ENCODE peak calls at places on chromosome 13, in seven cellular contexts. L is neuronal stem cell, H is H9, R is mesenchymal stem cell, A is IMR-90, N is H1, F is trophoblast cell. V is an unnamed sample.
A peak's percentile ranks its signal among the peaks of the same experiment; 100 is the strongest.

GRCh38 chr13:106433066-106433465 is 102.4 kb downstream of the EFNB2 start:
- DNase-seq in L (no peak), F (peak; percentile 80), R (no peak), N (no peak), A (no peak), H (no peak), V (no peak)

GRCh38 chr13:76067850-76068249 is 431.7 kb downstream of the LMO7 start:
- DNase-seq in H (no peak), F (no peak), L (no peak), A (no peak), N (no peak), R (no peak), V (no peak)

GRCh38 chr13:89029062-89029461 is 1357.9 kb downstream of the SLITRK5 start:
- DNase-seq in F (no peak), N (no peak), A (no peak), L (no peak), R (no peak), H (no peak), V (no peak)

GRCh38 chr13:45807520-45808099 is 43.9 kb downstream of the SIAH3 start:
- DNase-seq in N (no peak), F (peak; percentile 77), H (peak; percentile 55), A (peak; percentile 17), L (peak; percentile 37), R (peak; percentile 62), V (peak; percentile 93)

GRCh38 chr13:98672947-98673545 is 79.4 kb downstream of the SLC15A1 start:
- DNase-seq in R (peak; percentile 71), L (peak; percentile 61), N (peak; percentile 76), F (peak; percentile 92), H (peak; percentile 80), A (peak; percentile 75), V (peak; percentile 74)

GRCh38 chr13:76331948-76332712 is 554.1 kb downstream of the KCTD12 start:
- DNase-seq in A (peak; percentile 56), R (peak; percentile 44), F (peak; percentile 22), L (no peak), N (no peak), H (no peak), V (no peak)

GRCh38 chr13:74758188-74758587 is 624.0 kb upstream of the KLF12 start:
- DNase-seq in L (peak; percentile 48), R (no peak), A (no peak), F (no peak), H (peak; percentile 42), N (no peak), V (peak; percentile 77)

GRCh38 chr13:39095500-39095899 is 57.2 kb downstream of the NHLRC3 start:
- DNase-seq in L (no peak), F (no peak), A (no peak), H (no peak), R (no peak), N (no peak), V (no peak)

GRCh38 chr13:79709526-79709925 is 228.6 kb downstream of the NDFIP2 start:
- DNase-seq in R (no peak), F (no peak), N (no peak), L (no peak), A (peak; percentile 13), H (no peak), V (no peak)

GRCh38 chr13:51342706-51343105 is 3.2 kb downstream of the SERPINE3 start:
- DNase-seq in R (peak; percentile 26), N (no peak), L (no peak), A (peak; percentile 78), H (no peak), F (peak; percentile 26), V (no peak)

GRCh38 chr13:57633950-57634828 is 2.6 kb downstream of the PCDH17 start:
- DNase-seq in A (no peak), L (no peak), N (peak; percentile 65), R (no peak), F (no peak), H (peak; percentile 67), V (peak; percentile 59)

GRCh38 chr13:74093691-74094090 is 40.5 kb downstream of the KLF12 start:
- DNase-seq in L (no peak), N (no peak), H (no peak), F (no peak), A (peak; percentile 30), R (no peak), V (no peak)

GRCh38 chr13:61286148-61286745 is 129.4 kb downstream of the PCDH20 start:
- DNase-seq in H (peak; percentile 53), A (no peak), L (peak; percentile 2), N (peak; percentile 51), F (no peak), R (no peak), V (peak; percentile 74)

GRCh38 chr13:38868399-38868798 is 122.2 kb downstream of the STOML3 start:
- DNase-seq in F (peak; percentile 66), H (no peak), R (no peak), A (no peak), N (no peak), L (no peak), V (no peak)

GRCh38 chr13:62687727-62688126 is 1272.1 kb upstream of the PCDH20 start:
- DNase-seq in H (peak; percentile 42), N (no peak), R (no peak), F (no peak), L (no peak), A (no peak), V (peak; percentile 25)

GRCh38 chr13:113976711-113977684 is 3.1 kb upstream of the C13orf46 start:
- DNase-seq in N (no peak), R (no peak), A (peak; percentile 68), H (no peak), L (no peak), F (peak; percentile 14), V (peak; percentile 69)

GRCh38 chr13:37109080-37109678 is 3.7 kb upstream of the CSNK1A1L start:
- DNase-seq in A (peak; percentile 62), N (no peak), R (peak; percentile 58), L (peak; percentile 18), H (no peak), F (peak; percentile 65), V (peak; percentile 38)

GRCh38 chr13:98207411-98207810 is 30.3 kb upstream of the RNF113B start:
- DNase-seq in H (no peak), F (no peak), N (no peak), L (no peak), R (peak; percentile 71), A (peak; percentile 55), V (no peak)

GRCh38 chr13:96967248-96967745 is 27.0 kb downstream of the OXGR1 start:
- DNase-seq in A (no peak), R (no peak), N (no peak), H (peak; percentile 32), F (peak; percentile 63), L (no peak), V (peak; percentile 40)

GRCh38 chr13:56134524-56134923 is 1006.2 kb upstream of the PRR20A start:
- DNase-seq in L (no peak), N (no peak), R (no peak), F (no peak), A (no peak), H (no peak), V (no peak)

GRCh38 chr13:79870123-79870522 is 389.2 kb downstream of the NDFIP2 start:
- DNase-seq in N (no peak), H (no peak), L (no peak), R (peak; percentile 27), F (no peak), A (peak; percentile 28), V (peak; percentile 73)

GRCh38 chr13:46158222-46158621 is 23.8 kb downstream of the LCP1 start:
- DNase-seq in H (no peak), A (no peak), F (no peak), R (no peak), L (no peak), N (no peak), V (no peak)

GRCh38 chr13:109704771-109705628 is 81.4 kb downstream of the IRS2 start:
- DNase-seq in N (no peak), F (peak; percentile 59), A (no peak), L (no peak), H (no peak), R (no peak), V (no peak)

GRCh38 chr13:89577301-89577700 is 1770.2 kb upstream of the MIR17HG start:
- DNase-seq in F (no peak), N (no peak), H (no peak), A (no peak), L (no peak), R (no peak), V (peak; percentile 3)

DNA sequence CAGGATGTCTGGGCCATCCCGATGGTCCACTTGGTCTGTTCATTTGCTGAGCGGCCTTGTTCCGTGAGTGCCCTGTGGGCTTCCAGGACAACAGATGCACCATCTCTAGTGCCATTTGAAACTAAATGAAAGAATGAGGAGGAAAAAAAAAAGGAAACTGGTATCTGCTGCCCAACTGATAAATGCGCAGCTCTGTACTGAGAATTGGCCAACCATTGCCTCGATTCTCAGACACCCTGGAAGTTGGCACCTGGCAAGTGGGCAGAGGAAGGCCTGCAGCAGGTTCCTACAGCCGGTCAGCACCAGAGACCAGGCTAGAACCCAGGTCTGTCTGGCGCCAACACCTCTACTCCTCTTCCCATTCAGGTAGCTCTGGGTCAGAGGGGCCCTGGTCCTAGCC is 18.9 kb downstream of the SLC7A1 start:
- DNase-seq in A (no peak), H (no peak), R (no peak), L (no peak), F (no peak), N (no peak), V (no peak)
- H3K4me1 ChIP-seq in A (peaks cover 7% of the 10 kb centered on the region), H (peaks cover 9% of the 10 kb centered on the region), R (peaks cover 34% of the 10 kb centered on the region), L (peaks cover 7% of the 10 kb centered on the region), F (peaks cover 7% of the 10 kb centered on the region), N (peaks cover 13% of the 10 kb centered on the region), V (peaks cover 19% of the 10 kb centered on the region)

GRCh38 chr13:71703145-71703544 is 163.9 kb downstream of the DACH1 start:
- DNase-seq in L (no peak), R (no peak), A (no peak), F (no peak), H (no peak), N (no peak), V (no peak)
- H4K8ac ChIP-seq in L (no peak overlapping the region), R (no peak overlapping the region), A (no peak overlapping the region), F (no peak overlapping the region), H (no peak overlapping the region), N (no peak overlapping the region), V (no peak overlapping the region)

GRCh38 chr13:77532983-77533382 is 2.5 kb upstream of the SCEL start:
- DNase-seq in H (no peak), R (no peak), L (no peak), F (peak; percentile 50), N (no peak), A (no peak), V (no peak)
- H3K4me1 ChIP-seq in H (no peaks in the 10 kb centered on the region), R (no peaks in the 10 kb centered on the region), L (peaks cover 1% of the 10 kb centered on the region), F (no peaks in the 10 kb centered on the region), N (no peaks in the 10 kb centered on the region), A (no peaks in the 10 kb centered on the region), V (peaks cover 7% of the 10 kb centered on the region)

DNA sequence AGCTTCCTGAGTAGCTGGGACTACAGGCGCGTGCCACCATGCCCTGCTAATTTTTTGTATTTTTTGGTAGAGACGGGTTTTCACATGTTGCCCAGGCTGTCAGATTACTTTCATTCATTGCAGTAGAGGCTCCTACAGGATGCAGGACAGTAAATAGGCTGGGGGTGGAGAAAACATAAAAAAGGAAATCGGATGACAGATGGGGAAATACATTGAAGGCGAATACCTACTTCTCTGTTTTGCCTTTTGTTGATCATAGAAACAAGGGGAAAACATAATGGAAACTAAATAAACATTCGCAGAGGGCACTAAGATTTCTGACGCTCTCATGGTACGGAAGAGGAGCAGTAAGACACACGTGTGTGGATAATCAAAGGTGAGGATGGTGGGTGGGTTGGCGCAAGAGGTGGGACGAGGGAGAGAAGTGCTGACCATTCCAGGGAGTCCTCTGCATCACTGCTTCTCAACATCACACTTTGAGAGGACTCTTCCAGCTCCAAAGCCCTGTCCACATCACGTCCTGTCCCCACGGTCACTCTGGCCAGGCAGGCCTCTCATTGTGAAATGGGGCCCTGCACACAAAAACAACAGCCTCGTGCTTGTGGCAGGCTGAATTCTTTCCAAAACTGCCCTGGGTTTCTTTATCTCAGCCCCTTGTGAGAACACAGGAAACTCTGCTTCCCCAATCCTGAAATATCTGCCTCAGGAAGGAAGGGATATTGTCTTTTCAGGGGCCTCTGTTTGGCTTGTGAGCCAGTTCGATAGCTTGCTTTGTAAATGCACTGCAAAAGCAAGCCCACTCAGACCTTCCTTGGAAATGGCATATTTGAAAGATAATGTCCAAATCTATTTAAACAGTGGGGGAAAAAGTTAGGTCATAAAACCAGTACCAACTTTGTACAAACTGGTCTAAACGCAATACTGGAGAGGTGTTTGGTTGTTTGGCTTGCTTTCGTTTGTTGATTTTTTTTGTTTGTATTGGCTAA is 188.5 kb downstream of the FOXO1 start:
- DNase-seq in H (no peak), A (no peak), R (peak; percentile 1), F (no peak), L (no peak), N (no peak), V (peak; percentile 40)
- H4K8ac ChIP-seq in H (no peak overlapping the region), A (no peak overlapping the region), R (no peak overlapping the region), F (no peak overlapping the region), L (no peak overlapping the region), N (no peak overlapping the region), V (no peak overlapping the region)